ENCODE peak calls at places on chromosomes 6 and 20, in four cellular contexts. N is aorta, S is HL-60, W is AG04450. Y is an unnamed sample.

GRCh38 chr6:139112146-139112545 is 22.7 kb upstream of the HECA start:
- DNase-seq in N (no peak), S (no peak), W (no peak), Y (no peak)

GRCh38 chr20:35618372-35619131 is 2.9 kb downstream of the SPAG4 start:
- DNase-seq in N (no peak), S (no peak), W (no peak), Y (no peak)

GRCh38 chr6:3119040-3119723 is 671 bp downstream of the BPHL start:
- DNase-seq in N (no peak), S (no peak), W (no peak), Y (no peak)

GRCh38 chr6:31112478-31112877 is at the start of gene C6orf15:
- DNase-seq in N (no peak), S (no peak), W (no peak), Y (no peak)

GRCh38 chr6:22222469-22222868 is 74.4 kb downstream of the PRL start:
- DNase-seq in N (no peak), S (no peak), W (no peak), Y (no peak)

GRCh38 chr20:40663991-40664880 is 24.8 kb downstream of the MAFB start:
- DNase-seq in N (no peak), S (no peak), W (no peak), Y (no peak)

GRCh38 chr20:36847710-36848040 is 28.3 kb upstream of the TLDC2 start:
- DNase-seq in N (no peak), S (no peak), W (no peak), Y (no peak)

GRCh38 chr6:100446115-100446921 is 18.4 kb downstream of the SIM1 start:
- DNase-seq in N (no peak), S (no peak), W (no peak), Y (no peak)

GRCh38 chr20:45920795-45921617 is 9.1 kb upstream of the PLTP start:
- DNase-seq in N (no peak), S (no peak), W (no peak), Y (no peak)

GRCh38 chr6:159086033-159086618 is 41.3 kb upstream of the TAGAP start:
- DNase-seq in N (no peak), S (no peak), W (no peak), Y (no peak)

GRCh38 chr20:62305149-62305764 is 2.5 kb downstream of the ADRM1 start:
- DNase-seq in N (no peak), S (peak; percentile 59), W (no peak), Y (no peak)

GRCh38 chr6:129320892-129321291 is 389.1 kb downstream of the ARHGAP18 start:
- DNase-seq in N (no peak), S (no peak), W (no peak), Y (no peak)

GRCh38 chr6:51473996-51474975 is 613.1 kb downstream of the PKHD1 start:
- DNase-seq in N (no peak), S (no peak), W (no peak), Y (no peak)

GRCh38 chr6:37272834-37273566 is 15.1 kb upstream of the TMEM217 start:
- DNase-seq in N (no peak), S (no peak), W (no peak), Y (no peak)

GRCh38 chr6:164929155-164929977 is 380.0 kb downstream of the C6orf118 start:
- DNase-seq in N (no peak), S (no peak), W (no peak), Y (no peak)

GRCh38 chr20:47789081-47789998 is 4.1 kb upstream of the SULF2 start:
- DNase-seq in N (no peak), S (no peak), W (no peak), Y (no peak)

GRCh38 chr6:138443979-138444378 is 40.0 kb downstream of the HEBP2 start:
- DNase-seq in N (no peak), S (no peak), W (no peak), Y (no peak)

GRCh38 chr20:3227936-3228749 is 10.8 kb downstream of the SLC4A11 start:
- DNase-seq in N (no peak), S (no peak), W (no peak), Y (peak; percentile 48)

GRCh38 chr6:98827295-98828159 is 6.8 kb upstream of the POU3F2 start:
- DNase-seq in N (no peak), S (no peak), W (no peak), Y (peak; percentile 77)

GRCh38 chr6:111604259-111605099 is 1.2 kb downstream of the TRAF3IP2 start:
- DNase-seq in N (peak; percentile 87), S (peak; percentile 67), W (no peak), Y (peak; percentile 24)

GRCh38 chr20:33387177-33387576 is 14.1 kb downstream of the CDK5RAP1 start:
- DNase-seq in N (no peak), S (no peak), W (no peak), Y (no peak)

GRCh38 chr6:106315765-106316375 is 9.7 kb downstream of the ATG5 start:
- DNase-seq in N (no peak), S (peak; percentile 49), W (no peak), Y (no peak)

GRCh38 chr6:163232649-163233048 is 181.9 kb upstream of the QKI start:
- DNase-seq in N (no peak), S (no peak), W (no peak), Y (no peak)
- H3K27ac ChIP-seq in N (no peak overlapping the region), S (no peak overlapping the region), W (no peak overlapping the region), Y (no peak overlapping the region)

GRCh38 chr6:156316613-156317012 is 460.6 kb upstream of the ARID1B start:
- DNase-seq in N (no peak), S (no peak), W (no peak), Y (peak; percentile 9)
- H3K27ac ChIP-seq in N (no peak overlapping the region), S (no peak overlapping the region), W (no peak overlapping the region), Y (no peak overlapping the region)

DNA sequence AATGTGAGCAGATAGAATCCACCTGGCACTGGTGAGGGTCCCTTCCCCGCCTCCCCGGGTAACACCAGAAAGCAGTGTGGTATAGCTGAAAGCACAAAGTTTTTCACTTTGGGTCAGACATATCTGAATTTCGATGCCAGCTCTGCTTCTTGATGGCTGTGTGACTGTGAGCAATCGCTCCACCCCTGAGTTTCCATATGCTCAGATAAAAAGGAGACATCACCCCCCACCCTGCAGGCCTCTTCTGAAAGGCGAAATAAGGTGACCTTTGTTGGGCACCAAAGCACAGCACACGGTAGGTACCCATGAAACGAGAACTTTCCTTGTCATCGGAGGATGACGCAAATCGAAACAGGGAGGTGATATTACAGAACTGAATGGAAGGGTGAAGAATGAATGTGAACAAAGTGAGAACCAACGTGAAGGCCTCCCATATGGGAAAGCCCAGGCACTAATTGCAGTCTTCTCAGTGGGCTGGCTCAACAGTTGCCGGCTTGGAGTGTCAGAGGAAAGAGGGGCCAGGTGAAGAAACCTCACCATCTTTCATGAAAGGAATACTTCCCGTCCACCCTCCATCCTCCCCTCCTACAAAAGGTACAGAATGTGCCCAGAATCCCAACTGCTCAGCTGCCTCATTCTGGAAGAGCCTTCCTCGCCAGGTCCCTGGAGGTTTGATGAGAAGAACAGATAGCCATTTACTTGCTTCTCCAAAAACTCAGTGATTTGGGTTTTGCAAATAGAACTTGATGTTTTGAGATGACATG is 61.8 kb downstream of the NFATC2 start:
- DNase-seq in N (no peak), S (no peak), W (no peak), Y (no peak)
- H3K27ac ChIP-seq in N (no peak overlapping the region), S (no peak overlapping the region), W (no peak overlapping the region), Y (no peak overlapping the region)

GRCh38 chr6:150739711-150740349 is 125.7 kb upstream of the MTHFD1L start:
- DNase-seq in N (no peak), S (no peak), W (no peak), Y (no peak)
- H3K27ac ChIP-seq in N (no peak overlapping the region), S (no peak overlapping the region), W (no peak overlapping the region), Y (peak overlapping the region; percentile 18)

GRCh38 chr6:43702147-43702521 is 14.5 kb upstream of the MRPS18A start:
- DNase-seq in N (no peak), S (no peak), W (no peak), Y (no peak)
- H3K27ac ChIP-seq in N (peak overlapping the region; percentile 19), S (no peak overlapping the region), W (peak overlapping the region; percentile 80), Y (peak overlapping the region; percentile 2)

DNA sequence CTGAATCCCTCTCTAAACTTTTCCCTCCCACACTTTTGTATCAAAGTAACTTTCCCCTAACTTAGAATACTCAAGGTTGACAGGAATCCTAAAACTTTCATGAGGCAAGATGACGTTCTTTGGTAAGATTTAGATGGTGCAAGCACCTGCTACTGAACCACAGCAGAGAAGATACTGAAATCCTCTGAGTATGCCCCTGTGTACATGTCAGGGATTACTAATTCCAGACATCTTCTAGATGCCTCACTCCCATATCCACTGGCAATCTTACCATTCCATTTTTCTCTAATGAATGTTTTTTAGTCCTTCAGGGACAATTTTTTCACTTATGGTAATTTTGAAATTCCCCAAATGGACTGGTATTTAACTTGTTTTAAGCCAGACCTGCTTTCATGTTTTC is 9.1 kb downstream of the APOBEC2 start:
- DNase-seq in N (no peak), S (no peak), W (no peak), Y (no peak)
- H3K27ac ChIP-seq in N (no peak overlapping the region), S (no peak overlapping the region), W (no peak overlapping the region), Y (no peak overlapping the region)

DNA sequence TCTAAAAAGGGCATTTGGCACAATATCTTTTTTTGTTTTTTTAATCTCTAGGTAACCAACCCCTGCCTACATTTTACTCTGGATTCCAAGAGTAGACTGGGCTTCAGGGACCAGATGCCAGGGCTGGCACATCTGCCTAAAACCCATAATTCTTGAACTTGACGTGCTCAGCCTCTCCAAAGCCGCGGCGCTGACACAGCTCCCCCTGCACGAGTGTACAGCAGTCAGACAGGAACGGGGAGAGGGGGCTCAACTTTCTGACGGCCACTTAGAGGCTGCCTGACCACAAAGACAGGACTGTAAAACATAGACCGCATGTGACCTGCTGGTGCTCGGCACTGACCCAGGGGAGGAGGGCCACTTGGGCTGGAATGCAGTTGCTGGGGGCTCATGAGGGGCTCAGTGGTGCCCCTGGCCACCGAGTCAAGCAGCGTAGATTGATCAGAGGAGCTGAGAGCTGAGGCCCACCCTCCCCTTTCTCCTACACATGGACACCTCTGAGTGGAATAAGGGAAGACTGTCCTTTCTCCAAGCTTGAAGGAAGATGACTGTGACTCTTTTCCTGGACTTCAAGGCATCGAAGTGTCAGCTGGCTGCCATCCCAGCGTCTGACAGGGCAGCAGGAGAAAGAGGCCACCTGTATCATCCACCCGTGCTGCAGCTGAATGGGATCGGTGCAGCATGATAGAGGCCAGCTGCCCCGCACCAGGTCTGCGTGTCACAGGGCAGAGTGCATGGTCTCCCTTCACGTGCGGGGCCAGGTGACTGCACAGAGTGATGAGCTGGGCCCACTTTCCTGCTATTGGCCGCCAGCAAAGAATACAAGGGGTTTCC is 171.3 kb upstream of the AGPAT4 start:
- DNase-seq in N (no peak), S (no peak), W (no peak), Y (peak; percentile 6)
- H3K27ac ChIP-seq in N (no peak overlapping the region), S (no peak overlapping the region), W (no peak overlapping the region), Y (no peak overlapping the region)

Y was measured in caudate nucleus.